ENCODE peak calls at places on chromosomes 12 and 14, in five cellular contexts. S is CD8-positive, alpha-beta memory T cell; C is fibroblast of gingiva; O is BJ; H is left cardiac atrium. W is an unnamed sample.

GRCh38 chr14:103890836-103891666 is 37.2 kb upstream of the TDRD9 start:
- DNase-seq in C (no peak), O (no peak), S (no peak), H (no peak), W (no peak)

GRCh38 chr12:9372202-9372601 is 164.0 kb upstream of the PZP start:
- DNase-seq in C (no peak), O (no peak), H (no peak), S (no peak), W (no peak)

GRCh38 chr12:40469736-40470135 is 222.5 kb upstream of the CNTN1 start:
- DNase-seq in O (no peak), C (no peak), H (no peak), S (no peak), W (no peak)

GRCh38 chr14:75334191-75335051 is 55.8 kb downstream of the FOS start:
- DNase-seq in O (no peak), H (peak), C (no peak), S (peak), W (peak)

GRCh38 chr14:49297102-49297501 is 289.1 kb downstream of the RPS29 start:
- DNase-seq in O (no peak), S (no peak), H (no peak), C (no peak), W (no peak)

GRCh38 chr14:27506272-27506671 is 908.4 kb upstream of the NOVA1 start:
- DNase-seq in S (no peak), O (no peak), C (no peak), H (no peak), W (peak)

GRCh38 chr12:88361493-88361892 is 218.8 kb downstream of the KITLG start:
- DNase-seq in H (no peak), O (no peak), S (no peak), C (peak), W (no peak)

GRCh38 chr12:114335607-114336006 is 70.3 kb downstream of the TBX5 start:
- DNase-seq in O (no peak), S (no peak), H (no peak), C (no peak), W (no peak)

GRCh38 chr14:71586131-71586893 is 345.9 kb upstream of the RGS6 start:
- DNase-seq in O (no peak), H (no peak), S (no peak), C (peak), W (no peak)

GRCh38 chr14:103386632-103387329 is 1.6 kb downstream of the MARK3 start:
- DNase-seq in H (no peak), S (no peak), O (no peak), C (no peak), W (no peak)

GRCh38 chr14:39393289-39393688 is 38.9 kb downstream of the FBXO33 start:
- DNase-seq in O (no peak), C (no peak), S (no peak), H (no peak), W (no peak)

GRCh38 chr12:117521327-117521726 is 159.9 kb upstream of the NOS1 start:
- DNase-seq in H (no peak), S (no peak), O (no peak), C (no peak), W (no peak)

GRCh38 chr14:51511265-51511664 is 140.4 kb upstream of the FRMD6 start:
- DNase-seq in C (no peak), O (peak), H (no peak), S (no peak), W (no peak)

GRCh38 chr12:46267618-46268348 is 1.1 kb downstream of the SLC38A1 start:
- DNase-seq in S (no peak), H (peak), C (no peak), O (no peak), W (no peak)

GRCh38 chr12:43776498-43776897 is 17.7 kb downstream of the IRAK4 start:
- DNase-seq in O (no peak), H (no peak), C (peak), S (peak), W (no peak)

GRCh38 chr12:64757778-64758177 is 1.4 kb downstream of the GNS start:
- DNase-seq in S (no peak), C (no peak), O (no peak), H (no peak), W (no peak)

GRCh38 chr12:105955608-105955931 is 183.2 kb downstream of the NUAK1 start:
- DNase-seq in S (no peak), C (no peak), H (no peak), O (no peak), W (no peak)

GRCh38 chr12:18863769-18864500 is 126.0 kb downstream of the CAPZA3 start:
- DNase-seq in S (no peak), C (no peak), H (no peak), O (no peak), W (no peak)

GRCh38 chr14:72665259-72665658 is 228.6 kb downstream of the DPF3 start:
- DNase-seq in O (peak), S (no peak), C (peak), H (no peak), W (no peak)

GRCh38 chr14:88683119-88683518 is 109.6 kb downstream of the EML5 start:
- DNase-seq in H (no peak), S (no peak), C (no peak), O (no peak), W (no peak)

W was measured in Right ventricle myocardium superior.